ENCODE peak calls at places on chromosomes 11 and 22, in six cellular contexts. One of them, this sample, is unnamed. For H3K4me1 and H3K27me3, the result is how much of the 10 kb centered on the place peaks cover.

GRCh38 chr11:71442123-71442522 is 6.1 kb downstream of the DHCR7 start:
- DNase-seq in H9: no peak
- DNase-seq in lung: no peak
- DNase-seq in CD8-positive, alpha-beta T cell: no peak
- DNase-seq in uterus: no peak
- DNase-seq in neural progenitor cell: no peak
- DNase-seq in this sample: no peak

GRCh38 chr22:25399649-25400151 is 164.8 kb upstream of the GRK3 start:
- DNase-seq in H9: no peak
- DNase-seq in lung: no peak
- DNase-seq in CD8-positive, alpha-beta T cell: no peak
- DNase-seq in uterus: no peak
- DNase-seq in neural progenitor cell: no peak
- DNase-seq in this sample: no peak

GRCh38 chr22:40410272-40410671 is 39.9 kb downstream of the SGSM3 start:
- DNase-seq in H9: no peak
- DNase-seq in lung: no peak
- DNase-seq in CD8-positive, alpha-beta T cell: no peak
- DNase-seq in uterus: no peak
- DNase-seq in neural progenitor cell: no peak
- DNase-seq in this sample: peak

GRCh38 chr11:79060534-79060933 is 380.3 kb downstream of the TENM4 start:
- DNase-seq in H9: no peak
- DNase-seq in lung: no peak
- DNase-seq in CD8-positive, alpha-beta T cell: no peak
- DNase-seq in uterus: no peak
- DNase-seq in neural progenitor cell: no peak
- DNase-seq in this sample: no peak

GRCh38 chr11:132073787-132074186 is 703.4 kb downstream of the NTM start:
- DNase-seq in H9: no peak
- DNase-seq in lung: no peak
- DNase-seq in CD8-positive, alpha-beta T cell: no peak
- DNase-seq in uterus: no peak
- DNase-seq in neural progenitor cell: no peak
- DNase-seq in this sample: no peak

GRCh38 chr11:12989428-12990242 is 19.5 kb upstream of the RASSF10 start:
- DNase-seq in H9: no peak
- DNase-seq in lung: no peak
- DNase-seq in CD8-positive, alpha-beta T cell: no peak
- DNase-seq in uterus: no peak
- DNase-seq in neural progenitor cell: peak
- DNase-seq in this sample: no peak

GRCh38 chr11:1682225-1682901 is 14.6 kb upstream of the KRTAP5-6 start:
- DNase-seq in H9: no peak
- DNase-seq in lung: no peak
- DNase-seq in CD8-positive, alpha-beta T cell: no peak
- DNase-seq in uterus: no peak
- DNase-seq in neural progenitor cell: no peak
- DNase-seq in this sample: no peak

GRCh38 chr11:58028687-58029411 is 1.9 kb upstream of the OR6Q1 start:
- DNase-seq in H9: no peak
- DNase-seq in lung: no peak
- DNase-seq in CD8-positive, alpha-beta T cell: no peak
- DNase-seq in uterus: peak
- DNase-seq in neural progenitor cell: no peak
- DNase-seq in this sample: no peak

GRCh38 chr22:39508393-39508792 is 6.3 kb downstream of the MIEF1 start:
- DNase-seq in H9: no peak
- DNase-seq in lung: no peak
- DNase-seq in CD8-positive, alpha-beta T cell: no peak
- DNase-seq in uterus: no peak
- DNase-seq in neural progenitor cell: no peak
- DNase-seq in this sample: no peak

GRCh38 chr22:44162960-44163359 is 17.8 kb upstream of the PARVG start:
- DNase-seq in H9: no peak
- DNase-seq in lung: no peak
- DNase-seq in CD8-positive, alpha-beta T cell: no peak
- DNase-seq in uterus: no peak
- DNase-seq in neural progenitor cell: no peak
- DNase-seq in this sample: no peak

GRCh38 chr11:110763249-110764011 is 51.2 kb upstream of the ARHGAP20 start:
- DNase-seq in H9: no peak
- DNase-seq in lung: peak
- DNase-seq in CD8-positive, alpha-beta T cell: no peak
- DNase-seq in uterus: no peak
- DNase-seq in neural progenitor cell: no peak
- DNase-seq in this sample: peak

GRCh38 chr11:26753738-26754504 is 32.1 kb upstream of the SLC5A12 start:
- DNase-seq in H9: peak
- DNase-seq in lung: peak
- DNase-seq in CD8-positive, alpha-beta T cell: no peak
- DNase-seq in uterus: peak
- DNase-seq in neural progenitor cell: peak
- DNase-seq in this sample: peak

GRCh38 chr11:1674194-1674878 is 22.7 kb upstream of the KRTAP5-6 start:
- DNase-seq in H9: no peak
- DNase-seq in lung: no peak
- DNase-seq in CD8-positive, alpha-beta T cell: no peak
- DNase-seq in uterus: no peak
- DNase-seq in neural progenitor cell: no peak
- DNase-seq in this sample: no peak

GRCh38 chr11:25775608-25776007 is 556.3 kb upstream of the ANO3 start:
- DNase-seq in H9: no peak
- DNase-seq in lung: no peak
- DNase-seq in CD8-positive, alpha-beta T cell: no peak
- DNase-seq in uterus: no peak
- DNase-seq in neural progenitor cell: no peak
- DNase-seq in this sample: no peak

GRCh38 chr11:19419021-19419750 is 178.4 kb upstream of the E2F8 start:
- DNase-seq in H9: no peak
- DNase-seq in lung: peak
- DNase-seq in CD8-positive, alpha-beta T cell: no peak
- DNase-seq in uterus: no peak
- DNase-seq in neural progenitor cell: no peak
- DNase-seq in this sample: peak

GRCh38 chr22:41449321-41449720 is 2.7 kb upstream of the TOB2 start:
- DNase-seq in H9: no peak
- DNase-seq in lung: no peak
- DNase-seq in CD8-positive, alpha-beta T cell: no peak
- DNase-seq in uterus: no peak
- DNase-seq in neural progenitor cell: no peak
- DNase-seq in this sample: no peak

GRCh38 chr22:45242778-45243191 is 2.1 kb upstream of the KIAA0930 start:
- DNase-seq in H9: no peak
- DNase-seq in lung: no peak
- DNase-seq in CD8-positive, alpha-beta T cell: no peak
- DNase-seq in uterus: no peak
- DNase-seq in neural progenitor cell: no peak
- DNase-seq in this sample: no peak

GRCh38 chr22:30020511-30020910 is 59.8 kb upstream of the HORMAD2 start:
- DNase-seq in H9: no peak
- DNase-seq in lung: no peak
- DNase-seq in CD8-positive, alpha-beta T cell: no peak
- DNase-seq in uterus: no peak
- DNase-seq in neural progenitor cell: no peak
- DNase-seq in this sample: no peak

GRCh38 chr11:23143031-23143430 is 282.8 kb upstream of the CCDC179 start:
- DNase-seq in H9: no peak
- DNase-seq in lung: no peak
- DNase-seq in CD8-positive, alpha-beta T cell: no peak
- DNase-seq in uterus: no peak
- DNase-seq in neural progenitor cell: no peak
- DNase-seq in this sample: peak

GRCh38 chr11:107591098-107591445 is at the start of gene ELMOD1:
- DNase-seq in H9: peak
- DNase-seq in lung: no peak
- DNase-seq in CD8-positive, alpha-beta T cell: no peak
- DNase-seq in uterus: no peak
- DNase-seq in neural progenitor cell: peak
- DNase-seq in this sample: no peak

GRCh38 chr11:2202071-2202899 is 30.7 kb upstream of the TH start:
- DNase-seq in H9: no peak
- DNase-seq in lung: peak
- DNase-seq in CD8-positive, alpha-beta T cell: no peak
- DNase-seq in uterus: no peak
- DNase-seq in neural progenitor cell: no peak
- DNase-seq in this sample: no peak

GRCh38 chr22:32413715-32414114 is 1.7 kb upstream of the RTCB start:
- DNase-seq in H9: no peak
- DNase-seq in lung: no peak
- DNase-seq in CD8-positive, alpha-beta T cell: no peak
- DNase-seq in uterus: no peak
- DNase-seq in neural progenitor cell: no peak
- DNase-seq in this sample: no peak

GRCh38 chr11:36186797-36187196 is 102.4 kb downstream of the COMMD9 start:
- DNase-seq in H9: no peak
- DNase-seq in lung: peak
- DNase-seq in CD8-positive, alpha-beta T cell: no peak
- DNase-seq in uterus: no peak
- DNase-seq in neural progenitor cell: no peak
- DNase-seq in this sample: no peak

GRCh38 chr11:6705905-6706535 is 22.9 kb upstream of the MRPL17 start:
- DNase-seq in H9: peak
- DNase-seq in lung: no peak
- DNase-seq in CD8-positive, alpha-beta T cell: no peak
- DNase-seq in uterus: peak
- DNase-seq in neural progenitor cell: peak
- DNase-seq in this sample: no peak

GRCh38 chr11:60357771-60358170 is 20.6 kb upstream of the MS4A7 start:
- DNase-seq in H9: no peak
- DNase-seq in lung: no peak
- DNase-seq in CD8-positive, alpha-beta T cell: no peak
- DNase-seq in uterus: no peak
- DNase-seq in neural progenitor cell: no peak
- DNase-seq in this sample: no peak

GRCh38 chr11:126359431-126360048 is 4.1 kb downstream of the ST3GAL4 start:
- DNase-seq in H9: no peak
- DNase-seq in lung: peak
- DNase-seq in CD8-positive, alpha-beta T cell: no peak
- DNase-seq in uterus: peak
- DNase-seq in neural progenitor cell: no peak
- DNase-seq in this sample: peak

GRCh38 chr11:67538306-67538705 is 15.1 kb upstream of the CABP2 start:
- DNase-seq in H9: no peak
- DNase-seq in lung: no peak
- DNase-seq in CD8-positive, alpha-beta T cell: no peak
- DNase-seq in uterus: no peak
- DNase-seq in neural progenitor cell: no peak
- DNase-seq in this sample: no peak

GRCh38 chr11:783581-784015 is 6.3 kb downstream of the CEND1 start:
- DNase-seq in H9: peak
- DNase-seq in lung: peak
- DNase-seq in CD8-positive, alpha-beta T cell: no peak
- DNase-seq in uterus: peak
- DNase-seq in neural progenitor cell: peak
- DNase-seq in this sample: no peak

GRCh38 chr11:71988050-71988449 is 10.7 kb upstream of the IL18BP start:
- DNase-seq in H9: no peak
- DNase-seq in lung: no peak
- DNase-seq in CD8-positive, alpha-beta T cell: no peak
- DNase-seq in uterus: peak
- DNase-seq in neural progenitor cell: no peak
- DNase-seq in this sample: no peak

GRCh38 chr22:42930810-42931420 is 73.8 kb upstream of the ARFGAP3 start:
- DNase-seq in H9: no peak
- DNase-seq in lung: no peak
- DNase-seq in CD8-positive, alpha-beta T cell: no peak
- DNase-seq in uterus: no peak
- DNase-seq in neural progenitor cell: no peak
- DNase-seq in this sample: peak
- H3K27ac ChIP-seq in H9: no peak
- H3K27ac ChIP-seq in lung: peak
- H3K27ac ChIP-seq in CD8-positive, alpha-beta T cell: no peak
- H3K27ac ChIP-seq in uterus: peak
- H3K27ac ChIP-seq in neural progenitor cell: no peak
- H3K27ac ChIP-seq in this sample: no peak

GRCh38 chr11:44766112-44766971 is 39.6 kb downstream of the TSPAN18 start:
- DNase-seq in H9: peak
- DNase-seq in lung: no peak
- DNase-seq in CD8-positive, alpha-beta T cell: no peak
- DNase-seq in uterus: peak
- DNase-seq in neural progenitor cell: no peak
- DNase-seq in this sample: peak
- H3K4me1 ChIP-seq in H9: under half
- H3K4me1 ChIP-seq in lung: under half
- H3K4me1 ChIP-seq in CD8-positive, alpha-beta T cell: under half
- H3K4me1 ChIP-seq in uterus: under half
- H3K4me1 ChIP-seq in neural progenitor cell: under half
- H3K4me1 ChIP-seq in this sample: under half

DNA sequence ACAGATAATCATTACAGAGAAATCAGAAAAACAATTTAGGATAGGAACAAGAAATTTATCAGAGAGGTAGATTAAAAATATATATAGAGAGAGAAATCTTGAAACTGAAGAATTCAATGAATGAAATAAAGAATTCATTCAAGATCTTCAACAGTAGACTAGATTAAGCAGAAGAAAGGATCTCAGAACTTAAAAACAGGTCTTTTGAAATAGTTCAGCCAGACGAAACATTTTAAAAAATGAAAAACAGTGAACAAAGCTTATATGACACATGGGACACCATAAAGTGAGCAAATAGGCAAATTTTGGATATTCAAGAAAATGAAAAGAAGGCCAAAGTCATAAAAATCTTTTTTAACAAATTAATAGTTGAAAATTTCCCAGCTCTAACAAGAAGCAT is 138.8 kb downstream of the CASP12 start:
- DNase-seq in H9: no peak
- DNase-seq in lung: no peak
- DNase-seq in CD8-positive, alpha-beta T cell: no peak
- DNase-seq in uterus: no peak
- DNase-seq in neural progenitor cell: no peak
- DNase-seq in this sample: no peak
- H3K27me3 ChIP-seq in H9: under half
- H3K27me3 ChIP-seq in lung: under half
- H3K27me3 ChIP-seq in CD8-positive, alpha-beta T cell: under half
- H3K27me3 ChIP-seq in uterus: under half
- H3K27me3 ChIP-seq in neural progenitor cell: under half
- H3K27me3 ChIP-seq in this sample: under half

GRCh38 chr11:47850337-47850736 is 2.2 kb upstream of the NUP160 start:
- DNase-seq in H9: no peak
- DNase-seq in lung: no peak
- DNase-seq in CD8-positive, alpha-beta T cell: no peak
- DNase-seq in uterus: no peak
- DNase-seq in neural progenitor cell: no peak
- DNase-seq in this sample: no peak

GRCh38 chr11:47848636-47849155 is 546 bp upstream of the NUP160 start:
- DNase-seq in H9: no peak
- DNase-seq in lung: no peak
- DNase-seq in CD8-positive, alpha-beta T cell: no peak
- DNase-seq in uterus: no peak
- DNase-seq in neural progenitor cell: no peak
- DNase-seq in this sample: no peak

GRCh38 chr11:47847892-47848635 is at the start of gene NUP160:
- DNase-seq in H9: peak
- DNase-seq in lung: peak
- DNase-seq in CD8-positive, alpha-beta T cell: peak
- DNase-seq in uterus: peak
- DNase-seq in neural progenitor cell: peak
- DNase-seq in this sample: peak

GRCh38 chr11:47847537-47847891 is 636 bp downstream of the NUP160 start:
- DNase-seq in H9: no peak
- DNase-seq in lung: no peak
- DNase-seq in CD8-positive, alpha-beta T cell: no peak
- DNase-seq in uterus: no peak
- DNase-seq in neural progenitor cell: no peak
- DNase-seq in this sample: no peak

GRCh38 chr11:47846998-47847397 is 1.2 kb downstream of the NUP160 start:
- DNase-seq in H9: no peak
- DNase-seq in lung: no peak
- DNase-seq in CD8-positive, alpha-beta T cell: no peak
- DNase-seq in uterus: no peak
- DNase-seq in neural progenitor cell: peak
- DNase-seq in this sample: no peak
- H3K27ac ChIP-seq in H9: no peak
- H3K27ac ChIP-seq in lung: no peak
- H3K27ac ChIP-seq in CD8-positive, alpha-beta T cell: peak
- H3K27ac ChIP-seq in uterus: no peak
- H3K27ac ChIP-seq in neural progenitor cell: no peak
- H3K27ac ChIP-seq in this sample: no peak

This sample was measured in SJSA1.